ENCODE peak calls at places on chromosomes 4 and X, in four cellular contexts. K is WTC11, Q is GM12878, Y is HepG2. C is an unnamed sample.

GRCh38 chr4:184591070-184591677 is 58.1 kb downstream of the CASP3 start:
- DNase-seq in K (no peak), Q (no peak), Y (no peak), C (no peak)

GRCh38 chr4:112836895-112837294 is 200.0 kb downstream of the LARP7 start:
- DNase-seq in K (no peak), Q (no peak), Y (no peak), C (no peak)

GRCh38 chr4:185394568-185395254 is 1.0 kb downstream of the LRP2BP start:
- DNase-seq in K (no peak), Q (no peak), Y (no peak), C (peak; percentile 23)

GRCh38 chr4:153465922-153466636 is at the start of gene TMEM131L:
- DNase-seq in K (peak; percentile 76), Q (no peak), Y (peak; percentile 29), C (peak; percentile 92)

GRCh38 chr4:136900706-136901105 is 631.6 kb downstream of the PCDH18 start:
- DNase-seq in K (no peak), Q (no peak), Y (no peak), C (no peak)

GRCh38 chr4:80740375-80740774 is 290.1 kb upstream of the BMP3 start:
- DNase-seq in K (no peak), Q (no peak), Y (no peak), C (no peak)

GRCh38 chr4:2059726-2060577 is 825 bp downstream of the NAT8L start:
- DNase-seq in K (no peak), Q (no peak), Y (no peak), C (no peak)

GRCh38 chrX:24231169-24231568 is 81.6 kb downstream of the ZFX start:
- DNase-seq in K (no peak), Q (no peak), Y (no peak), C (peak; percentile 38)

GRCh38 chrX:124555036-124555595 is 208.8 kb downstream of the SH2D1A start:
- DNase-seq in K (no peak), Q (no peak), Y (no peak), C (no peak)

GRCh38 chrX:356385-357034 is 30.2 kb downstream of the PPP2R3B start:
- DNase-seq in K (no peak), Q (no peak), Y (no peak), C (no peak)

GRCh38 chr4:1010522-1011021 is 854 bp upstream of the FGFRL1 start:
- DNase-seq in K (peak; percentile 40), Q (no peak), Y (no peak), C (peak; percentile 9)

GRCh38 chr4:11624370-11624769 is 195.7 kb upstream of the HS3ST1 start:
- DNase-seq in K (no peak), Q (no peak), Y (no peak), C (no peak)

GRCh38 chr4:62402088-62402806 is 1202.1 kb downstream of the ADGRL3 start:
- DNase-seq in K (no peak), Q (no peak), Y (no peak), C (no peak)

GRCh38 chrX:108415891-108416290 is 22.3 kb downstream of the COL4A6 start:
- DNase-seq in K (no peak), Q (no peak), Y (no peak), C (no peak)

GRCh38 chrX:40108959-40109287 is 11.2 kb upstream of the BCOR start:
- DNase-seq in K (peak; percentile 27), Q (no peak), Y (no peak), C (peak; percentile 69)

GRCh38 chrX:71558920-71559319 is 19.3 kb upstream of the GCNA start:
- DNase-seq in K (no peak), Q (no peak), Y (no peak), C (no peak)

GRCh38 chr4:94758141-94758699 is 465 bp downstream of the BMPR1B start:
- DNase-seq in K (peak; percentile 74), Q (no peak), Y (no peak), C (no peak)

GRCh38 chrX:118526149-118526548 is 30.5 kb downstream of the DOCK11 start:
- DNase-seq in K (no peak), Q (no peak), Y (no peak), C (no peak)

GRCh38 chr4:86961605-86962295 is 26.9 kb downstream of the AFF1 start:
- DNase-seq in K (no peak), Q (peak; percentile 85), Y (no peak), C (peak; percentile 35)

GRCh38 chrX:101550825-101551767 is 749 bp downstream of the ARMCX1 start:
- DNase-seq in K (peak; percentile 55), Q (no peak), Y (no peak), C (peak; percentile 5)

GRCh38 chr4:40524642-40525041 is 105.0 kb downstream of the RBM47 start:
- DNase-seq in K (no peak), Q (no peak), Y (no peak), C (no peak)

GRCh38 chr4:111268769-111269414 is 646.0 kb upstream of the PITX2 start:
- DNase-seq in K (no peak), Q (peak; percentile 35), Y (no peak), C (no peak)

GRCh38 chr4:111267786-111268185 is 644.9 kb upstream of the PITX2 start:
- DNase-seq in K (no peak), Q (no peak), Y (no peak), C (no peak)

GRCh38 chr4:111274060-111274459 is 651.2 kb upstream of the PITX2 start:
- DNase-seq in K (no peak), Q (no peak), Y (no peak), C (no peak)

GRCh38 chr4:111266937-111267336 is 644.1 kb upstream of the PITX2 start:
- DNase-seq in K (no peak), Q (no peak), Y (no peak), C (no peak)

GRCh38 chr4:111269439-111269838 is 646.6 kb upstream of the PITX2 start:
- DNase-seq in K (no peak), Q (no peak), Y (no peak), C (no peak)
- TF ChIP-seq ETV6 in K (no peak), Q (no peak), Y (no peak), C (no peak)

GRCh38 chr4:68163754-68164153 is 34.1 kb upstream of the TMPRSS11F start:
- DNase-seq in K (no peak), Q (no peak), Y (no peak), C (no peak)

GRCh38 chr4:68162196-68162595 is 32.5 kb upstream of the TMPRSS11F start:
- DNase-seq in K (no peak), Q (no peak), Y (no peak), C (no peak)

GRCh38 chr4:68167166-68167565 is 37.5 kb upstream of the TMPRSS11F start:
- DNase-seq in K (no peak), Q (no peak), Y (no peak), C (no peak)

DNA sequence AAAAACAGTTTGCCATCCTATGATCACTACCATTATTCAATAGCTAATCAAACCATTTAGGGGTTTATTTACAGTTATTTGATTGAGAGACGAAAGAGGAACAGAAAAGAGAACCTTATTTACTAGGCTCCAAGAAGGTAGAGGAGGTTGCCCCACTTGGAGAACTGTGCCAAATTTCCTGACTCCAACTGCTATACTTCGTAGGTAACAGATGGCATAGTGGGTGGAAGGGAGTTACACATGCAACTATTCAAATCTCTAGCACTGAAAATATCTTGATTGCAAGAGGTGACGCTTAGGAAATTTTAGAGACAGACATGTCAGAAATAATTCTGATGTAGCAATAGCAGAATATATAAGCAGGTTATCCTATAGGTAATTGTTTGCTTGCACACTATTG is 38.0 kb upstream of the TMPRSS11F start:
- DNase-seq in K (no peak), Q (no peak), Y (no peak), C (no peak)
- TF ChIP-seq ETV6 in K (no peak), Q (no peak), Y (no peak), C (no peak)

GRCh38 chr4:175252642-175253041 is 334.5 kb downstream of the ADAM29 start:
- DNase-seq in K (peak; percentile 36), Q (no peak), Y (no peak), C (no peak)

GRCh38 chr4:175246941-175247340 is 328.8 kb downstream of the ADAM29 start:
- DNase-seq in K (no peak), Q (no peak), Y (no peak), C (no peak)
- TF ChIP-seq ETV6 in K (no peak), Q (no peak), Y (no peak), C (no peak)

DNA sequence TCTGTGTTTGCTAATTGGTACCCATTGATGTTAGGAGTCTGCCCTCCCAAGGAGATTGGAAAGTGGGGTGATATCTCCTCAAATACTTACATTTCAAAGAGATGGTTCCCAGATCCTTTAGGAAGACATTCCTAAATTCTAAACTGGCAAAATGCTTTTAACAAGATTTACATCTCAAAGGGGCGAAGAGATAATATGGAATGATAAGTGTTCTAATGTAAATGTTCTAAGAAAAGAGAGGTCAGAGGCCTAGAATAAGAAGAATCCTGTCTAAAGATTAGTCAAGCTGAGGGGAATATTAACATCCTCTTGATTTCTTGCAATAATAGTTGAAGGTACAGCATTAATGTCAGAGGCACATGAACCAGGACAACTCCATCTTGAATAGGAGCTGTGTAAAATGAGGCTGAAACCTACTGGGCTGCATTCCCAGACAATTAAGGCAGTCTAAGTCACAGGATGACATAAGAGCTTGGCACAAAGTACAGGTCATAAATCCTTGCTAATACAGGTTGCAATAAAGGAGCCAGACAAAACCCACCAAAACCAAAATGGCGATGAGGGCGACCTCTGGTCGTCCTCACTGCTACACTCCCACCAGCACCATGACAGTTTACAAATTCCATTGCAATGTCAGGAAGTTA is 2248.1 kb downstream of the ARAP2 start:
- DNase-seq in K (no peak), Q (no peak), Y (no peak), C (no peak)
- TF ChIP-seq ETV6 in K (no peak), Q (no peak), Y (no peak), C (no peak)

DNA sequence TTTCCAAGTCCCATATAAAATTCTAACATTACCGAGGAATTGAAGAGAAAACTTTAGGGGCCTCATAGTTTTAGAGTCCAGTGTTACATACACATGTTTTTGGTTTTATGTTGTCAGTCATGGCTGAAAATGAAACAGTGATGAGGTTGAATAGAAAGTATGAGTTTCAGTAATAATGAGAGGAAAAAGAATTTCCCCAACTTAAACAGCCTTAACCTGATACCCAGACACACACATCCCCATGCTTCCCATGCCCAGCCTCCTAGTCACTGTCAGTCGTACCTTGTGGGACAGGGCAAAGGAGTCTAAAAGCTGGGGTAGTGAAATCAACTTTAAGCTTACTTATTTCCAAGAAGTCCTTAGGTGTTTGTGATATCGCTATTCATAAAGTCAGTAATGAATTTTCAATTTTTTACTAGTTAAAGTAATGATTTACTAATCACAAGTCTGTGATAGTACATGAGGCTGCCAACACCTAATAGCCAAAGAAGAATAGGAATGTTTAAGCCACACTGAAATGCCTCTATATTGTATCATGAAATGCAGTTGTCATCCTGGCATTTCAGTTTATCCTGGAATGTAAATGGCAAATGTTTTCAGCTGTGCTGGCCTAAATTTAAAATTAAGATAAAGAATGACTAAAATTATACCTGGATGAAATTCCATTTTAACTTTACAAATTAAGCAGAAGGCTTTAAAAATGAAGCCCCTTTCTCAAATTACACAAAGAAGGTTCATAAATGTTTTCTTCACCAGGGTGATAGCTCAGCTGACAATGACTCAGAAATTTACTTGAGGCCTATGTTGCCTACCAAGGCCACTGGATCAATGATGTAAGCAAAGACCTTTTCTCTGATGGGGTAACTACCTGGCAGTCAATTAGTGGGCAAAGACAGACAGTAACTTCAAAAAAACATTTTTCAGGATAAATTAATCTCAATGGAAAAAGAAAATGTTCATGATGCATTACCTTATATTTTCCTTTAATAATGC is 24.2 kb upstream of the GPR34 start:
- DNase-seq in K (no peak), Q (no peak), Y (no peak), C (no peak)
- TF ChIP-seq ETV6 in K (no peak), Q (peak; percentile 41), Y (no peak), C (no peak)

DNA sequence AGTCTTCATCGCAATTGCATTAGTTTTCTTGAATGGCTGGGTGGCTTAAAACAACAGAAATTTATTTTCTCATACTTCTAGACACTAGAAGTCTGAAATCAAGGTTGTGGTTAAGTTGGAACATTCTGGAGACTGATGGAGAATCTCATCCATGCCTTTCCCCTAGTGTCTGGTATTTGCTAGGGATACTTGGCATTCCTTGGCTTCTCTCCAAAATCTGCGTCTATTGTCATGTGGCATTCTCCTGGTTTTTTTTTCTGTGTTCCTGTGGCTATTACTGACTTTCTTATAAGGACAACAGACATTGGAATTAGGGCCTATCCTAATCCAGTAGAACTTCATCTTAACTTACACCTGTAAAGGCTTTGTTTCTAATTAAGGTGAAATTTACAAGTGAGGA is 272.8 kb upstream of the EPHA5 start:
- DNase-seq in K (no peak), Q (no peak), Y (peak; percentile 63), C (no peak)
- TF ChIP-seq ETV6 in K (no peak), Q (no peak), Y (no peak), C (no peak)

C was measured in K562.